ENCODE peak calls at places on chromosome 21, in nine cellular contexts. One of them, this sample, is unnamed.

GRCh38 chr21:37627074-37627473 is 260.5 kb downstream of the DYRK1A start:
- DNase-seq in OCI-LY7: no peak
- DNase-seq in HCT116: no peak
- DNase-seq in dorsolateral prefrontal cortex: no peak
- DNase-seq in GM06990: no peak
- DNase-seq in PC-3: no peak
- DNase-seq in astrocyte: no peak
- DNase-seq in brain microvascular endothelial cell: no peak
- DNase-seq in kidney epithelial cell: no peak
- DNase-seq in this sample: no peak

GRCh38 chr21:35400233-35400939 is 351.3 kb upstream of the RUNX1 start:
- DNase-seq in PC-3: peak; percentile 90
- DNase-seq in astrocyte: peak; percentile 59
- DNase-seq in dorsolateral prefrontal cortex: no peak
- DNase-seq in kidney epithelial cell: peak; percentile 45
- DNase-seq in brain microvascular endothelial cell: peak; percentile 31
- DNase-seq in GM06990: peak; percentile 50
- DNase-seq in HCT116: peak; percentile 81
- DNase-seq in OCI-LY7: peak; percentile 86
- DNase-seq in this sample: no peak

GRCh38 chr21:46116189-46116845 is 18.4 kb downstream of the COL6A2 start:
- DNase-seq in brain microvascular endothelial cell: no peak
- DNase-seq in PC-3: no peak
- DNase-seq in HCT116: no peak
- DNase-seq in GM06990: no peak
- DNase-seq in kidney epithelial cell: no peak
- DNase-seq in OCI-LY7: no peak
- DNase-seq in astrocyte: no peak
- DNase-seq in dorsolateral prefrontal cortex: peak; percentile 13
- DNase-seq in this sample: no peak

GRCh38 chr21:35249636-35250035 is 200.5 kb upstream of the RUNX1 start:
- DNase-seq in HCT116: no peak
- DNase-seq in kidney epithelial cell: no peak
- DNase-seq in brain microvascular endothelial cell: no peak
- DNase-seq in GM06990: no peak
- DNase-seq in PC-3: peak; percentile 87
- DNase-seq in dorsolateral prefrontal cortex: no peak
- DNase-seq in astrocyte: no peak
- DNase-seq in OCI-LY7: no peak
- DNase-seq in this sample: no peak

GRCh38 chr21:14215971-14216621 is at the start of gene RBM11:
- DNase-seq in dorsolateral prefrontal cortex: peak; percentile 48
- DNase-seq in OCI-LY7: peak; percentile 82
- DNase-seq in astrocyte: no peak
- DNase-seq in brain microvascular endothelial cell: peak; percentile 30
- DNase-seq in HCT116: no peak
- DNase-seq in kidney epithelial cell: peak; percentile 19
- DNase-seq in PC-3: peak; percentile 68
- DNase-seq in GM06990: peak; percentile 74
- DNase-seq in this sample: peak; percentile 59

GRCh38 chr21:36419241-36419640 is 34.0 kb downstream of the CHAF1B start:
- DNase-seq in astrocyte: no peak
- DNase-seq in PC-3: no peak
- DNase-seq in GM06990: no peak
- DNase-seq in OCI-LY7: no peak
- DNase-seq in HCT116: no peak
- DNase-seq in kidney epithelial cell: no peak
- DNase-seq in brain microvascular endothelial cell: no peak
- DNase-seq in dorsolateral prefrontal cortex: no peak
- DNase-seq in this sample: no peak

GRCh38 chr21:37627561-37627960 is 261.0 kb downstream of the DYRK1A start:
- DNase-seq in PC-3: no peak
- DNase-seq in dorsolateral prefrontal cortex: no peak
- DNase-seq in HCT116: no peak
- DNase-seq in astrocyte: no peak
- DNase-seq in brain microvascular endothelial cell: no peak
- DNase-seq in GM06990: no peak
- DNase-seq in OCI-LY7: no peak
- DNase-seq in kidney epithelial cell: no peak
- DNase-seq in this sample: no peak

GRCh38 chr21:41612674-41613250 is 104.8 kb upstream of the TMPRSS2 start:
- DNase-seq in OCI-LY7: peak; percentile 41
- DNase-seq in GM06990: no peak
- DNase-seq in brain microvascular endothelial cell: peak; percentile 42
- DNase-seq in PC-3: peak; percentile 93
- DNase-seq in dorsolateral prefrontal cortex: peak; percentile 42
- DNase-seq in astrocyte: peak; percentile 98
- DNase-seq in HCT116: no peak
- DNase-seq in kidney epithelial cell: no peak
- DNase-seq in this sample: peak; percentile 72

GRCh38 chr21:44654576-44654950 is at the start of gene KRTAP12-4:
- DNase-seq in OCI-LY7: no peak
- DNase-seq in astrocyte: no peak
- DNase-seq in dorsolateral prefrontal cortex: no peak
- DNase-seq in GM06990: no peak
- DNase-seq in PC-3: no peak
- DNase-seq in brain microvascular endothelial cell: no peak
- DNase-seq in kidney epithelial cell: no peak
- DNase-seq in HCT116: no peak
- DNase-seq in this sample: no peak

GRCh38 chr21:45994738-45995685 is 13.4 kb downstream of the COL6A1 start:
- DNase-seq in GM06990: no peak
- DNase-seq in brain microvascular endothelial cell: no peak
- DNase-seq in PC-3: no peak
- DNase-seq in astrocyte: no peak
- DNase-seq in kidney epithelial cell: no peak
- DNase-seq in HCT116: no peak
- DNase-seq in OCI-LY7: no peak
- DNase-seq in dorsolateral prefrontal cortex: peak; percentile 17
- DNase-seq in this sample: no peak

GRCh38 chr21:36699026-36699545 is at the start of gene SIM2:
- DNase-seq in OCI-LY7: no peak
- DNase-seq in brain microvascular endothelial cell: no peak
- DNase-seq in GM06990: no peak
- DNase-seq in HCT116: peak; percentile 46
- DNase-seq in astrocyte: no peak
- DNase-seq in PC-3: peak; percentile 92
- DNase-seq in kidney epithelial cell: no peak
- DNase-seq in dorsolateral prefrontal cortex: no peak
- DNase-seq in this sample: peak; percentile 25

GRCh38 chr21:34614443-34614692 is 545 bp downstream of the RCAN1 start:
- DNase-seq in PC-3: no peak
- DNase-seq in dorsolateral prefrontal cortex: no peak
- DNase-seq in astrocyte: no peak
- DNase-seq in GM06990: peak; percentile 14
- DNase-seq in OCI-LY7: no peak
- DNase-seq in brain microvascular endothelial cell: no peak
- DNase-seq in HCT116: no peak
- DNase-seq in kidney epithelial cell: no peak
- DNase-seq in this sample: no peak

GRCh38 chr21:14541840-14542495 is 4.1 kb downstream of the SAMSN1 start:
- DNase-seq in kidney epithelial cell: no peak
- DNase-seq in dorsolateral prefrontal cortex: no peak
- DNase-seq in OCI-LY7: no peak
- DNase-seq in HCT116: no peak
- DNase-seq in astrocyte: no peak
- DNase-seq in brain microvascular endothelial cell: no peak
- DNase-seq in PC-3: no peak
- DNase-seq in GM06990: no peak
- DNase-seq in this sample: no peak

GRCh38 chr21:35563885-35564451 is 496.4 kb downstream of the SETD4 start:
- DNase-seq in kidney epithelial cell: no peak
- DNase-seq in astrocyte: peak; percentile 97
- DNase-seq in GM06990: no peak
- DNase-seq in OCI-LY7: no peak
- DNase-seq in dorsolateral prefrontal cortex: no peak
- DNase-seq in brain microvascular endothelial cell: peak; percentile 92
- DNase-seq in HCT116: no peak
- DNase-seq in PC-3: no peak
- DNase-seq in this sample: no peak

GRCh38 chr21:14382486-14382834 is 486 bp downstream of the HSPA13 start:
- DNase-seq in PC-3: peak; percentile 23
- DNase-seq in astrocyte: peak; percentile 12
- DNase-seq in dorsolateral prefrontal cortex: no peak
- DNase-seq in kidney epithelial cell: no peak
- DNase-seq in brain microvascular endothelial cell: peak; percentile 2
- DNase-seq in OCI-LY7: peak; percentile 42
- DNase-seq in HCT116: no peak
- DNase-seq in GM06990: no peak
- DNase-seq in this sample: no peak

GRCh38 chr21:25501996-25502665 is 105.2 kb downstream of the MRPL39 start:
- DNase-seq in dorsolateral prefrontal cortex: no peak
- DNase-seq in OCI-LY7: no peak
- DNase-seq in PC-3: no peak
- DNase-seq in brain microvascular endothelial cell: no peak
- DNase-seq in HCT116: no peak
- DNase-seq in GM06990: peak; percentile 74
- DNase-seq in astrocyte: no peak
- DNase-seq in kidney epithelial cell: no peak
- DNase-seq in this sample: no peak

GRCh38 chr21:36709868-36710728 is 11.2 kb downstream of the SIM2 start:
- DNase-seq in OCI-LY7: no peak
- DNase-seq in brain microvascular endothelial cell: no peak
- DNase-seq in HCT116: no peak
- DNase-seq in dorsolateral prefrontal cortex: peak; percentile 10
- DNase-seq in astrocyte: no peak
- DNase-seq in GM06990: no peak
- DNase-seq in PC-3: no peak
- DNase-seq in kidney epithelial cell: no peak
- DNase-seq in this sample: no peak

GRCh38 chr21:34707876-34708325 is 39.1 kb downstream of the CLIC6 start:
- DNase-seq in OCI-LY7: peak; percentile 31
- DNase-seq in astrocyte: no peak
- DNase-seq in GM06990: peak; percentile 63
- DNase-seq in brain microvascular endothelial cell: no peak
- DNase-seq in kidney epithelial cell: no peak
- DNase-seq in dorsolateral prefrontal cortex: no peak
- DNase-seq in HCT116: no peak
- DNase-seq in PC-3: no peak
- DNase-seq in this sample: no peak

GRCh38 chr21:37484535-37485474 is 118.2 kb downstream of the DYRK1A start:
- DNase-seq in astrocyte: peak; percentile 3
- DNase-seq in PC-3: no peak
- DNase-seq in brain microvascular endothelial cell: no peak
- DNase-seq in kidney epithelial cell: no peak
- DNase-seq in OCI-LY7: no peak
- DNase-seq in GM06990: no peak
- DNase-seq in HCT116: no peak
- DNase-seq in dorsolateral prefrontal cortex: no peak
- DNase-seq in this sample: no peak

GRCh38 chr21:16536661-16537359 is 807.0 kb downstream of the USP25 start:
- DNase-seq in GM06990: no peak
- DNase-seq in brain microvascular endothelial cell: no peak
- DNase-seq in astrocyte: peak; percentile 62
- DNase-seq in kidney epithelial cell: no peak
- DNase-seq in PC-3: peak; percentile 31
- DNase-seq in dorsolateral prefrontal cortex: no peak
- DNase-seq in HCT116: no peak
- DNase-seq in OCI-LY7: no peak
- DNase-seq in this sample: no peak

GRCh38 chr21:36587388-36587787 is 107.5 kb upstream of the CLDN14 start:
- DNase-seq in kidney epithelial cell: no peak
- DNase-seq in GM06990: no peak
- DNase-seq in dorsolateral prefrontal cortex: no peak
- DNase-seq in astrocyte: no peak
- DNase-seq in OCI-LY7: no peak
- DNase-seq in HCT116: peak; percentile 21
- DNase-seq in brain microvascular endothelial cell: peak; percentile 6
- DNase-seq in PC-3: peak; percentile 95
- DNase-seq in this sample: no peak

GRCh38 chr21:43281661-43282357 is 113.0 kb downstream of the CRYAA start:
- DNase-seq in astrocyte: no peak
- DNase-seq in PC-3: no peak
- DNase-seq in OCI-LY7: no peak
- DNase-seq in dorsolateral prefrontal cortex: no peak
- DNase-seq in HCT116: no peak
- DNase-seq in kidney epithelial cell: no peak
- DNase-seq in GM06990: no peak
- DNase-seq in brain microvascular endothelial cell: no peak
- DNase-seq in this sample: no peak

GRCh38 chr21:36132691-36133090 is 2.2 kb upstream of the CBR3 start:
- DNase-seq in HCT116: no peak
- DNase-seq in PC-3: no peak
- DNase-seq in OCI-LY7: no peak
- DNase-seq in astrocyte: no peak
- DNase-seq in kidney epithelial cell: no peak
- DNase-seq in dorsolateral prefrontal cortex: no peak
- DNase-seq in brain microvascular endothelial cell: no peak
- DNase-seq in GM06990: no peak
- DNase-seq in this sample: no peak

GRCh38 chr21:31498985-31499384 is 154.9 kb upstream of the TIAM1 start:
- DNase-seq in OCI-LY7: no peak
- DNase-seq in GM06990: no peak
- DNase-seq in dorsolateral prefrontal cortex: no peak
- DNase-seq in astrocyte: no peak
- DNase-seq in HCT116: no peak
- DNase-seq in brain microvascular endothelial cell: no peak
- DNase-seq in PC-3: no peak
- DNase-seq in kidney epithelial cell: no peak
- DNase-seq in this sample: no peak
- TF ChIP-seq CTCF in OCI-LY7: no peak
- TF ChIP-seq CTCF in GM06990: peak; percentile 10
- TF ChIP-seq CTCF in dorsolateral prefrontal cortex: no peak
- TF ChIP-seq CTCF in astrocyte: no peak
- TF ChIP-seq CTCF in HCT116: no peak
- TF ChIP-seq CTCF in brain microvascular endothelial cell: peak; percentile 26
- TF ChIP-seq CTCF in PC-3: peak; percentile 20
- TF ChIP-seq CTCF in kidney epithelial cell: no peak
- TF ChIP-seq CTCF in this sample: no peak

GRCh38 chr21:40049959-40050290 is 182.7 kb downstream of the PCP4 start:
- DNase-seq in OCI-LY7: no peak
- DNase-seq in HCT116: no peak
- DNase-seq in astrocyte: no peak
- DNase-seq in brain microvascular endothelial cell: no peak
- DNase-seq in kidney epithelial cell: no peak
- DNase-seq in GM06990: no peak
- DNase-seq in dorsolateral prefrontal cortex: no peak
- DNase-seq in PC-3: no peak
- DNase-seq in this sample: no peak
- TF ChIP-seq CTCF in OCI-LY7: no peak
- TF ChIP-seq CTCF in HCT116: no peak
- TF ChIP-seq CTCF in astrocyte: no peak
- TF ChIP-seq CTCF in brain microvascular endothelial cell: no peak
- TF ChIP-seq CTCF in kidney epithelial cell: no peak
- TF ChIP-seq CTCF in GM06990: no peak
- TF ChIP-seq CTCF in dorsolateral prefrontal cortex: no peak
- TF ChIP-seq CTCF in PC-3: no peak
- TF ChIP-seq CTCF in this sample: no peak

GRCh38 chr21:33101300-33102005 is 31.5 kb downstream of the OLIG1 start:
- DNase-seq in astrocyte: no peak
- DNase-seq in brain microvascular endothelial cell: no peak
- DNase-seq in dorsolateral prefrontal cortex: no peak
- DNase-seq in PC-3: no peak
- DNase-seq in GM06990: peak; percentile 37
- DNase-seq in kidney epithelial cell: no peak
- DNase-seq in HCT116: no peak
- DNase-seq in OCI-LY7: no peak
- DNase-seq in this sample: peak; percentile 60
- TF ChIP-seq CTCF in astrocyte: no peak
- TF ChIP-seq CTCF in brain microvascular endothelial cell: no peak
- TF ChIP-seq CTCF in dorsolateral prefrontal cortex: no peak
- TF ChIP-seq CTCF in PC-3: no peak
- TF ChIP-seq CTCF in GM06990: no peak
- TF ChIP-seq CTCF in kidney epithelial cell: no peak
- TF ChIP-seq CTCF in HCT116: no peak
- TF ChIP-seq CTCF in OCI-LY7: no peak
- TF ChIP-seq CTCF in this sample: no peak

GRCh38 chr21:31558839-31559367 is 100.6 kb upstream of the SOD1 start:
- DNase-seq in PC-3: peak; percentile 92
- DNase-seq in GM06990: peak; percentile 84
- DNase-seq in astrocyte: peak; percentile 87
- DNase-seq in kidney epithelial cell: peak; percentile 65
- DNase-seq in OCI-LY7: peak; percentile 97
- DNase-seq in dorsolateral prefrontal cortex: peak; percentile 91
- DNase-seq in brain microvascular endothelial cell: peak; percentile 96
- DNase-seq in HCT116: peak; percentile 80
- DNase-seq in this sample: peak; percentile 92
- TF ChIP-seq CTCF in PC-3: no peak
- TF ChIP-seq CTCF in GM06990: no peak
- TF ChIP-seq CTCF in astrocyte: no peak
- TF ChIP-seq CTCF in kidney epithelial cell: no peak
- TF ChIP-seq CTCF in OCI-LY7: peak; percentile 50
- TF ChIP-seq CTCF in dorsolateral prefrontal cortex: peak; percentile 45
- TF ChIP-seq CTCF in brain microvascular endothelial cell: no peak
- TF ChIP-seq CTCF in HCT116: no peak
- TF ChIP-seq CTCF in this sample: peak; percentile 52